ENCODE peak calls at places on chromosomes 11 and 22, in nine cellular contexts. E is AG04449; I is HFF-Myc; M is IMR-90; H is fibroblast of the aortic adventitia; X is CD4-positive, alpha-beta T cell; U is body of pancreas; Y is kidney epithelial cell; L is tibial nerve. Z is an unnamed sample.

GRCh38 chr11:122186439-122187080 is 70.5 kb upstream of the BLID start:
- DNase-seq in E (peak; percentile 95), I (peak; percentile 77), M (peak; percentile 97), H (peak; percentile 100), X (no peak), U (no peak), Y (no peak), L (peak; percentile 66), Z (no peak)

GRCh38 chr11:120248551-120249278 is 8.8 kb downstream of the POU2F3 start:
- DNase-seq in E (no peak), I (no peak), M (peak; percentile 48), H (peak; percentile 23), X (no peak), U (no peak), Y (peak; percentile 71), L (no peak), Z (no peak)

GRCh38 chr11:134677338-134677948 is 265.4 kb upstream of the B3GAT1 start:
- DNase-seq in E (no peak), I (no peak), M (no peak), H (no peak), X (no peak), U (no peak), Y (no peak), L (no peak), Z (no peak)

GRCh38 chr11:6431861-6432260 is 8.9 kb downstream of the HPX start:
- DNase-seq in E (peak; percentile 45), I (peak; percentile 6), M (peak; percentile 65), H (peak; percentile 78), X (no peak), U (no peak), Y (peak; percentile 29), L (no peak), Z (no peak)

GRCh38 chr11:8674859-8675258 is 7.6 kb downstream of the TRIM66 start:
- DNase-seq in E (no peak), I (no peak), M (no peak), H (no peak), X (no peak), U (no peak), Y (no peak), L (no peak), Z (no peak)

GRCh38 chr11:122146475-122146874 is 30.5 kb upstream of the BLID start:
- DNase-seq in E (no peak), I (no peak), M (peak; percentile 61), H (peak; percentile 62), X (no peak), U (no peak), Y (no peak), L (no peak), Z (no peak)

GRCh38 chr11:94545641-94546470 is 2.1 kb downstream of the FUT4 start:
- DNase-seq in E (no peak), I (no peak), M (no peak), H (no peak), X (no peak), U (no peak), Y (no peak), L (no peak), Z (no peak)

GRCh38 chr11:12671378-12671777 is 2.8 kb upstream of the TEAD1 start:
- DNase-seq in E (no peak), I (no peak), M (no peak), H (no peak), X (no peak), U (no peak), Y (no peak), L (no peak), Z (no peak)

GRCh38 chr22:37048133-37048532 is 3.4 kb upstream of the KCTD17 start:
- DNase-seq in E (no peak), I (no peak), M (peak; percentile 31), H (no peak), X (no peak), U (no peak), Y (no peak), L (no peak), Z (no peak)

GRCh38 chr11:839875-840617 is 2.3 kb downstream of the POLR2L start:
- DNase-seq in E (no peak), I (no peak), M (no peak), H (no peak), X (no peak), U (no peak), Y (no peak), L (no peak), Z (no peak)

GRCh38 chr11:112734207-112734606 is 227.0 kb upstream of the NCAM1 start:
- DNase-seq in E (no peak), I (no peak), M (peak; percentile 8), H (peak; percentile 46), X (no peak), U (no peak), Y (no peak), L (no peak), Z (peak; percentile 17)

GRCh38 chr11:58963551-58964075 is 24.3 kb downstream of the GLYATL1 start:
- DNase-seq in E (no peak), I (peak; percentile 26), M (peak; percentile 59), H (peak; percentile 85), X (no peak), U (peak; percentile 42), Y (peak; percentile 34), L (no peak), Z (no peak)

DNA sequence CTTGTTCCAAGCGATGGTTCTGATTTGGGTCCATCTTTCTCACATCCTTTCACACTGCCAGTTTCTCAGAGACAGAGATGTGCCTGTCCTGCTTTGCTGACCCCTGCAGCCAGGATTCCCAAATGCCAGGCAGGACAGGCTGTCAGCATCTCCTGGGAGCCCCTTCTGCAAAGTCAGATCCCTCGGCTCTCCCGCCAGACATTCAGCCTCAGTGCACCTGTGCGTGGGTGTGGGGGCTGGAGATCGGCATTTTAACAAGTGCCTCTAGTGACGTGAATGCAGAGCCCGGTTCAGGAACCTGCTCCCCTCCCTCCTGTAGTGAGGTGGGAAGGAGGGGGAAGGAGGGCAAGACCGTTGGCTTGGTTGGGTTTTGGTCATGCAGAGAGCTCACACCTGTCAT is 108.9 kb upstream of the FGF3 start:
- DNase-seq in E (no peak), I (no peak), M (no peak), H (no peak), X (no peak), U (no peak), Y (no peak), L (no peak), Z (no peak)
- TF ChIP-seq CTCF in E (no peak), I (no peak), M (no peak), H (no peak), X (no peak), U (no peak), Y (no peak), L (no peak), Z (no peak)

GRCh38 chr11:93517041-93517440 is 26.1 kb downstream of the SMCO4 start:
- DNase-seq in E (no peak), I (no peak), M (no peak), H (no peak), X (no peak), U (no peak), Y (no peak), L (no peak), Z (no peak)

GRCh38 chr11:93515438-93515837 is 27.8 kb downstream of the SMCO4 start:
- DNase-seq in E (no peak), I (no peak), M (no peak), H (no peak), X (no peak), U (no peak), Y (no peak), L (no peak), Z (no peak)

GRCh38 chr11:93518081-93518480 is 25.1 kb downstream of the SMCO4 start:
- DNase-seq in E (no peak), I (no peak), M (no peak), H (no peak), X (no peak), U (no peak), Y (no peak), L (no peak), Z (no peak)

GRCh38 chr11:93519179-93519578 is 24.0 kb downstream of the SMCO4 start:
- DNase-seq in E (no peak), I (no peak), M (no peak), H (no peak), X (no peak), U (no peak), Y (no peak), L (no peak), Z (no peak)

DNA sequence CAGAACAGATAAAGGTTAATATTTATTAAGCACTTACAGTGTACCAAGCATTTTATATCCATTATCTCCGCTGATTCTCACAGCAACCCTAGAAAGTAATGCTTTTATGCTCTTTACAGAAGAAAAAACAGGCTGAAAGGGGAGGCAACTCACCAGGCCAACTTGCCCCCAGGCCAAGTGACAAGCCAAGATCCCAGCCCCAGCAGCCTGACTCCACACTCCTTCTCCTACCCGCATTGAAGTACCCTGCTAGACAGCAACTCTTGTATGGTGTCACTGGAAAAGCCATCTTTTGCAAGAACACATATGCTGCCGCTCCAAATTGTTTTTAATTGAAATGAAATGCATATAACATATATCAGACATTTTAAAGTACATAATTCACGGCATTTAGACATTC is 25.6 kb downstream of the SMCO4 start:
- DNase-seq in E (no peak), I (no peak), M (no peak), H (no peak), X (no peak), U (no peak), Y (no peak), L (no peak), Z (no peak)
- TF ChIP-seq CTCF in E (no peak), I (no peak), M (no peak), H (no peak), X (no peak), U (no peak), Y (no peak), L (no peak), Z (no peak)

GRCh38 chr22:27682438-27682837 is 119.1 kb downstream of the MN1 start:
- DNase-seq in E (no peak), I (no peak), M (no peak), H (no peak), X (no peak), U (no peak), Y (no peak), L (no peak), Z (no peak)
- TF ChIP-seq CTCF in E (no peak), I (peak; percentile 26), M (peak; percentile 22), H (peak; percentile 31), X (no peak), U (no peak), Y (peak; percentile 32), L (no peak), Z (no peak)

DNA sequence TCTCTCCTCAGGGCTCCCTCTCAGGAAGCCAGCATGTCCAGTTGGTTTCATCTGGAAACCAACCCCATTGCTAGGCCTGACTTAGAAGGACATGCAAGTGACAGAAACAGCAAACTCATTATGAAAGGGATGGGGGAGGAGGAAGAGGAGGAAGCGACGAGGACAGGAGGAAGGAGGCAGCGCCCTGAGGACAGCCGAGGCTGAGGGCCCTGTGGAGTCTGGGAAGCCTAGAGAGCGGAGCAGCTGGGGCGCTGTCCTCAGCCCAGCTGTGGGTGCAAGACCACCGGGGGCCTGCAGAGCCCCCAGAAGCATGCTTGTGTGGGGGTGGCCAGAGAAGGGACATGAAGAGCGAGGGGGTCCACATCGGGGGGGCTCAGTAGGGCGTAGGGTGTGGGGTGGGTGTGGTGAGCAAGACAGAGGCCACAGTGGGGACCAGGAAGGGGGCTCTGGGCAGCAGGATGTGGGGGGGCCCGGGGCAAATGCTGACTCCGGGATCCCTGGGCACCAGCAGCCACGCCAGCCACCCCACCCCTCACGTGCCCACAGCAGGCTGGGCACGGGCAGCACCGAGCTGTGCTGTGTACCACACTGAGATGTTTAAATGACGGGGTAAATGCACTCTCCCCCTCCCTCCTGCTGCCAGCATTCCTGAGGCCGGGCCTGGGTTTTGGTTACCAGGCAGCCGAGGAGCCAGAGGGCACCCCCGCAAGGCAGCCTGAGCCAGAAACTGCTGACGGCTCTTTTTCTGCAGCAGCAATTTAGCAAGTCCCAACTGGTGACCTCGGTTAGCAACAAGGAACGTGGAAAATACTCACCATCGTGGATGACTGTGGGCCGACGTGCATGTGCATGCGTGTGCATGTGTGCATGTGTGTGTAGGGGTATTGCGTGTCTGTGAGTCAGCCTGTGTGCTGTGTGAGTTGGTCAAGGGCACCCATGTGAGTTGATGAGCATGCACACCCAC is 82.7 kb upstream of the LINC01488 start:
- DNase-seq in E (peak; percentile 12), I (no peak), M (peak; percentile 26), H (no peak), X (no peak), U (peak; percentile 67), Y (no peak), L (no peak), Z (no peak)
- TF ChIP-seq CTCF in E (no peak), I (no peak), M (no peak), H (no peak), X (no peak), U (no peak), Y (no peak), L (no peak), Z (no peak)

Z was measured in GM20000.